ENCODE peak calls at places on chromosomes 13 and 19, in eight cellular contexts. X is PC-3, H is endothelial cell of umbilical vein, Y is hepatocyte, G is GM23338, I is MM.1S, N is neural progenitor cell, F is fibroblast of lung. A is an unnamed sample.

GRCh38 chr19:42091300-42092266 is 15.6 kb downstream of the ZNF574 start:
- DNase-seq in X (peak; percentile 49), H (peak; percentile 67), Y (no peak), G (no peak), I (no peak), N (no peak), F (no peak), A (no peak)

GRCh38 chr19:14450168-14450874 is 17.2 kb downstream of the PKN1 start:
- DNase-seq in X (peak; percentile 67), H (peak; percentile 65), Y (peak; percentile 37), G (peak; percentile 98), I (peak; percentile 31), N (peak; percentile 65), F (no peak), A (peak; percentile 86)

GRCh38 chr19:34733266-34733825 is 697 bp upstream of the ZNF181 start:
- DNase-seq in X (no peak), H (no peak), Y (peak; percentile 68), G (peak; percentile 75), I (no peak), N (peak; percentile 62), F (no peak), A (peak; percentile 69)

GRCh38 chr13:32001769-32002168 is 29.8 kb upstream of the FRY start:
- DNase-seq in X (no peak), H (no peak), Y (no peak), G (no peak), I (no peak), N (no peak), F (no peak), A (no peak)

GRCh38 chr13:111566567-111566966 is 246.1 kb downstream of the TEX29 start:
- DNase-seq in X (no peak), H (no peak), Y (no peak), G (no peak), I (no peak), N (no peak), F (no peak), A (no peak)

GRCh38 chr19:13804830-13805683 is 9.8 kb downstream of the ZSWIM4 start:
- DNase-seq in X (no peak), H (no peak), Y (no peak), G (peak; percentile 89), I (no peak), N (peak; percentile 76), F (no peak), A (peak; percentile 26)

GRCh38 chr19:20078696-20079095 is 896 bp downstream of the ZNF90 start:
- DNase-seq in X (no peak), H (no peak), Y (peak; percentile 53), G (peak; percentile 55), I (no peak), N (peak; percentile 55), F (peak; percentile 31), A (no peak)

GRCh38 chr19:44891016-44891882 is at the start of gene TOMM40:
- DNase-seq in X (no peak), H (no peak), Y (peak; percentile 100), G (peak; percentile 81), I (no peak), N (peak; percentile 100), F (peak; percentile 99), A (peak; percentile 55)

GRCh38 chr19:42985588-42985987 is 40.7 kb downstream of the PSG11 start:
- DNase-seq in X (no peak), H (no peak), Y (no peak), G (no peak), I (no peak), N (no peak), F (no peak), A (no peak)

GRCh38 chr19:10431943-10432735 is 11.8 kb downstream of the PDE4A start:
- DNase-seq in X (peak; percentile 42), H (no peak), Y (peak; percentile 55), G (peak; percentile 60), I (no peak), N (peak; percentile 73), F (peak; percentile 41), A (peak; percentile 51)

GRCh38 chr19:10433131-10433536 is 12.8 kb downstream of the PDE4A start:
- DNase-seq in X (no peak), H (no peak), Y (no peak), G (no peak), I (no peak), N (no peak), F (no peak), A (no peak)

GRCh38 chr19:10432736-10433130 is 12.4 kb downstream of the PDE4A start:
- DNase-seq in X (no peak), H (no peak), Y (no peak), G (peak; percentile 27), I (no peak), N (no peak), F (no peak), A (no peak)

GRCh38 chr19:10430505-10431253 is 10.3 kb downstream of the PDE4A start:
- DNase-seq in X (peak; percentile 30), H (no peak), Y (peak; percentile 74), G (peak; percentile 41), I (no peak), N (peak; percentile 44), F (peak; percentile 45), A (no peak)

GRCh38 chr19:10431254-10431942 is 11.1 kb downstream of the PDE4A start:
- DNase-seq in X (peak; percentile 37), H (no peak), Y (no peak), G (peak; percentile 49), I (no peak), N (no peak), F (peak; percentile 39), A (peak; percentile 26)
- TF ChIP-seq EZH2 in X (no peak), H (no peak), Y (no peak), G (peak; percentile 42), I (no peak), N (peak; percentile 88), F (no peak), A (no peak)

DNA sequence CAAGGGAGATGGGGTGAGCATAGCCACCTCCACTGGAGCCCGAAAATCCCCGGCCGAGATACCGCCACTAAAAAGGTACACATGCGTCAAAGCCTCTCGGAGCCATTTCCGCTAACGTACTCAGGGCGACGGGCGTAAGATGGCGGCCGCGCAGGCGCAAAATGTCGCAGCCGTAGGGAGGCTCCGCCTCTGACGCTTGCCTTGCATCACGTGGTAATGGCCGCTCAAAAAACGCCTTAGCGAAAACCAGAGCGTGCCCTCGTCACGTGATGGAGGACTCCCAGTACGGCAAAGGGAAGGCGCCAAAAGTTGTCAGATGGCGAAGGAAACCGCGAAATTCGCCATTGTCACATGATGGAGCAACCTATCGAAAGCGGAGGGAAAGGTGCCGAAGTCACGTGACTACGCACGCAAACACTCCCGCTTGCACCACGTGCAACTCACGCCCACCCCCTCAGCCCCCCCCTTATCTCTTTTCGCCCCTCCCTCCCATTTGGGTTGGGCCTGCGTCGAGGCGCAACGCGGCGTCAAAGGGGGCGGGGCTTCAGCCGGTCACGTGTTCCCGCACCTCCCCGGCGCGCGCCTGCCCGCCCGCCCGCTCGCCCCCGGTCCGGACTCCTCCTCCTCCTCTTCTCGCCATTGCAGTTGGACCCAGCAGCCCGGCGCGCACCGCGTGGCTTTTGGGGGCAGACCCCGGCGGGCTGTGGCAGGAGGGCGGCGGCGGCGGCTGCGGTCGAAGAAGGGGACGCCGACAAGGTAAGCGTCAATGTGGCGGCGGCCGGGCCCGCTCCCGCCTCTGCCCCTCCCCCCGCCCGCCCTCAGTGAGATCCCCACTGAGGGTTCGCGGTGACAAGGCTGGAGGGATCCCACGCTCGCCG is at the start of gene ILF3:
- DNase-seq in X (peak; percentile 100), H (peak; percentile 100), Y (peak; percentile 100), G (peak; percentile 100), I (peak; percentile 100), N (peak; percentile 100), F (peak; percentile 100), A (peak; percentile 100)
- H3K4me1 ChIP-seq in X (peaks cover 19% of the 10 kb centered on the region), H (peaks cover 10% of the 10 kb centered on the region), Y (peaks cover 22% of the 10 kb centered on the region), G (peaks cover 27% of the 10 kb centered on the region), I (peaks cover 19% of the 10 kb centered on the region), N (peaks cover 28% of the 10 kb centered on the region), F (peaks cover 2% of the 10 kb centered on the region), A (peaks cover 42% of the 10 kb centered on the region)

DNA sequence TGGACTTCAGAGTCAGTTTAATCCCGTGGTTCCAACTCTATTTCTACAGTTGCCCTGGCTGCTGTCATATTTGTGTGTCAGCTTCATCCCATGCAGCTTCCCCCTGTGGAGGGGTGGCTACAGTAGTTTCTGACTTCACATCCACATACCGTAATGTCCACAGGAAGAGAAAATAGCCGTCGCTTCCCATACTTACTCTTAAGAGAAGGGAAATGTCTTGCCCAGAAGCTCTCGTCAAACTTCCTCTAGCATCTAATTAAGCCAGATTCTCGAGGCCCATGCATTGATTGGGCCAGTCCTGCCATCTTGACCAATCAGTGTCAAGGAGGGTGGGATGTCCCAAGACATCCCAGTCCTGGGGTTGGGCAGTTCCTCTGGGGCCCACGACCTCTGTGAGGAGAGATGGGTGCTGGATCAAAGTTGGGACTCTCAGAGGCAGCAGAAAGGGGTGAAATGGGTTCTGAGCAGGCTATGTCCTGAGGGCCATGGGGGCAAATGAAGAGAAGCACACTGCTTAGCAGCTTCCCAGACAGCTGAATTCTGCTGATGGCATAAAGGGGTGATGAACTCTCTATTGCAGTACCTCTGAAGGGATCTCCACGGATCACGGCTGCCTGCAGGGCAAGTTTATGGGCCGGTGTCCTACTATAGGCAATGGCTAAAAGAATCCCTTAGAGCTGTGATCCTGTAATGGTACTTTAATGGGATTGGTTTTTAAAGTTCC is 286.9 kb downstream of the COG6 start:
- DNase-seq in X (no peak), H (no peak), Y (no peak), G (no peak), I (no peak), N (no peak), F (no peak), A (no peak)
- TF ChIP-seq CTCF in X (no peak), H (no peak), Y (no peak), G (no peak), I (no peak), N (no peak), F (no peak), A (no peak)

GRCh38 chr13:20191311-20191901 is 1.3 kb downstream of the GJB2 start:
- DNase-seq in X (peak; percentile 72), H (no peak), Y (no peak), G (peak; percentile 39), I (no peak), N (no peak), F (no peak), A (no peak)

GRCh38 chr13:20191902-20192469 is 752 bp downstream of the GJB2 start:
- DNase-seq in X (peak; percentile 65), H (no peak), Y (peak; percentile 58), G (peak; percentile 78), I (peak; percentile 66), N (peak; percentile 76), F (peak; percentile 8), A (no peak)

GRCh38 chr13:20193924-20194631 is 1.3 kb upstream of the GJB2 start:
- DNase-seq in X (no peak), H (no peak), Y (no peak), G (peak; percentile 52), I (no peak), N (peak; percentile 40), F (no peak), A (no peak)

GRCh38 chr13:20193142-20193923 is 595 bp upstream of the GJB2 start:
- DNase-seq in X (peak; percentile 41), H (no peak), Y (no peak), G (peak; percentile 27), I (no peak), N (peak; percentile 35), F (no peak), A (no peak)

DNA sequence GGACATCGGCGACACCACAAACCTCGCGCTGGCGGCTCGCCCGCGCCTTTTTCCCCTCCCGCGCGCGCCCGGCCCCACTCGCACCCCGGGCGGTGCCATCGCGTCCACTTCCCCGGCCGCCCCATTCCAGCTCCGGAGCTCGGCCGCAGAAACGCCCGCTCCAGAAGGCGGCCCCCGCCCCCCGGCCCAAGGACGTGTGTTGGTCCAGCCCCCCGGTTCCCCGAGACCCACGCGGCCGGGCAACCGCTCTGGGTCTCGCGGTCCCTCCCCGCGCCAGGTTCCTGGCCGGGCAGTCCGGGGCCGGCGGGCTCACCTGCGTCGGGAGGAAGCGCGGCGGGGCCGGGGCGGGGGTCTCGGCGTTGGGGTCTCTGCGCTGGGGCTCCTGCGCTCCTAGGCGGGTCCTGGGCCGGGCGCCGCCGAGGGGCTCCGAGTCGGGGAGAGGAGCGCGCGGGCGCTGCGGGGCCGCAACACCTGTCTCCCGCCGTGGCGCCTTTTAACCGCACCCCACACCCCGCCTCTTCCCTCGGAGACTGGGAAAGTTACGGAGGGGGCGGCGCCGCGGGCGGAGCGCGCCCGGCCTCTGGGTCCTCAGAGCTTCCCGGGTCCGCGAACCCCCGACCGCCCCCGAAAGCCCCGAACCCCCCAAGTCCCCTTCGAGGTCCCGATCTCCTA is at the start of gene GJB2:
- DNase-seq in X (peak; percentile 49), H (no peak), Y (peak; percentile 49), G (peak; percentile 43), I (peak; percentile 29), N (peak; percentile 49), F (no peak), A (peak; percentile 25)
- TF ChIP-seq EZH2 in X (no peak), H (peak; percentile 76), Y (peak; percentile 44), G (no peak), I (no peak), N (peak; percentile 89), F (no peak), A (no peak)

A was measured in DND-41.